ENCODE peak calls at places on chromosomes 11 and 22, in nine cellular contexts. T, F, M, G, A, J, O, P and R are unnamed samples.

GRCh38 chr11:123254357-123254756 is 59.3 kb upstream of the CLMP start:
- DNase-seq in J (no peak), P (no peak), G (no peak), M (no peak), A (no peak), F (no peak), T (no peak), O (no peak), R (no peak)

GRCh38 chr11:44190883-44191230 is 95.4 kb downstream of the EXT2 start:
- DNase-seq in T (no peak), P (no peak), O (no peak), M (no peak), A (peak; percentile 28), J (no peak), F (no peak), G (no peak), R (no peak)

GRCh38 chr11:8777907-8778767 is 95.5 kb downstream of the RPL27A start:
- DNase-seq in A (no peak), G (peak; percentile 80), F (peak; percentile 47), J (no peak), P (no peak), M (no peak), T (no peak), O (no peak), R (no peak)

GRCh38 chr11:72240461-72241289 is 3.3 kb downstream of the PHOX2A start:
- DNase-seq in G (no peak), J (no peak), T (no peak), A (no peak), P (no peak), M (no peak), O (no peak), F (no peak), R (peak; percentile 29)

GRCh38 chr11:1943977-1944376 is 3.2 kb upstream of the MRPL23 start:
- DNase-seq in P (no peak), T (no peak), G (peak; percentile 25), F (no peak), O (no peak), A (no peak), J (no peak), M (no peak), R (peak; percentile 1)

GRCh38 chr22:39598017-39598965 is 27.7 kb downstream of the CACNA1I start:
- DNase-seq in P (no peak), F (peak; percentile 20), J (peak; percentile 52), A (peak; percentile 99), M (no peak), O (no peak), G (no peak), T (peak; percentile 57), R (peak; percentile 89)

GRCh38 chr22:20117656-20118571 is 888 bp upstream of the TRMT2A start:
- DNase-seq in G (peak; percentile 29), A (no peak), J (no peak), P (peak; percentile 6), M (no peak), T (peak; percentile 67), O (no peak), F (no peak), R (peak; percentile 97)

GRCh38 chr11:72039108-72039850 is 40.6 kb downstream of the IL18BP start:
- DNase-seq in T (no peak), P (no peak), G (peak; percentile 61), F (no peak), O (no peak), M (peak; percentile 24), J (no peak), A (no peak), R (peak; percentile 17)

GRCh38 chr11:70002433-70002832 is 75.7 kb upstream of the ANO1 start:
- DNase-seq in O (no peak), T (no peak), A (no peak), F (no peak), P (no peak), G (no peak), J (no peak), M (no peak), R (peak; percentile 69)

GRCh38 chr11:121391914-121392313 is 60.2 kb upstream of the SORL1 start:
- DNase-seq in O (no peak), M (no peak), G (no peak), A (no peak), F (peak; percentile 59), T (no peak), J (no peak), P (no peak), R (no peak)

GRCh38 chr11:1934326-1935155 is 12.6 kb upstream of the MRPL23 start:
- DNase-seq in G (no peak), O (no peak), F (no peak), T (no peak), A (peak; percentile 14), J (no peak), P (no peak), M (no peak), R (no peak)

GRCh38 chr11:127528297-127528696 is 527.7 kb upstream of the KIRREL3 start:
- DNase-seq in A (no peak), F (no peak), T (no peak), O (no peak), P (no peak), M (peak; percentile 10), J (no peak), G (no peak), R (no peak)

GRCh38 chr11:34790620-34791019 is 125.6 kb downstream of the APIP start:
- DNase-seq in O (no peak), F (no peak), P (no peak), M (no peak), G (no peak), A (no peak), J (no peak), T (no peak), R (no peak)

GRCh38 chr22:40247976-40248375 is 70.3 kb downstream of the TNRC6B start:
- DNase-seq in G (no peak), A (no peak), O (no peak), M (no peak), P (no peak), T (no peak), F (no peak), J (peak; percentile 39), R (peak; percentile 84)

GRCh38 chr11:123062892-123063395 is 1.0 kb upstream of the HSPA8 start:
- DNase-seq in J (no peak), F (peak; percentile 41), M (no peak), T (no peak), P (peak; percentile 28), A (peak; percentile 36), G (peak; percentile 56), O (no peak), R (no peak)

GRCh38 chr11:78427615-78428272 is 10.1 kb upstream of the GAB2 start:
- DNase-seq in J (no peak), P (no peak), M (peak; percentile 16), T (no peak), F (no peak), A (no peak), G (no peak), O (no peak), R (peak; percentile 10)

GRCh38 chr11:102493524-102493923 is 37.0 kb downstream of the MMP7 start:
- DNase-seq in P (no peak), O (peak; percentile 33), F (no peak), A (no peak), G (no peak), J (no peak), T (no peak), M (no peak), R (no peak)